ENCODE peak calls at places on chromosomes 3 and 15, in nine cellular contexts. R, D, Q, U, E, J, V, X and A are unnamed samples.

GRCh38 chr15:48800811-48801460 is 9.9 kb downstream of the CEP152 start:
- DNase-seq in R (no peak), D (no peak), Q (no peak), U (no peak), E (no peak), J (peak; percentile 43), V (peak; percentile 13), X (peak; percentile 24), A (peak; percentile 74)

GRCh38 chr3:42336103-42336502 is 70.1 kb upstream of the CCK start:
- DNase-seq in R (no peak), D (no peak), Q (no peak), U (no peak), E (no peak), J (no peak), V (no peak), X (no peak), A (no peak)

GRCh38 chr15:38084289-38084688 is 149.8 kb downstream of the TMCO5A start:
- DNase-seq in R (peak; percentile 28), D (no peak), Q (no peak), U (no peak), E (no peak), J (peak; percentile 48), V (peak; percentile 75), X (peak; percentile 62), A (peak; percentile 61)

GRCh38 chr3:101810023-101810415 is 31.0 kb downstream of the NXPE3 start:
- DNase-seq in R (no peak), D (no peak), Q (no peak), U (no peak), E (no peak), J (no peak), V (no peak), X (no peak), A (no peak)

GRCh38 chr15:69082041-69082502 is 67.6 kb downstream of the NOX5 start:
- DNase-seq in R (no peak), D (no peak), Q (no peak), U (peak; percentile 29), E (no peak), J (peak; percentile 83), V (no peak), X (no peak), A (peak; percentile 94)

GRCh38 chr3:50604110-50604621 is 7.4 kb downstream of the CISH start:
- DNase-seq in R (no peak), D (no peak), Q (no peak), U (no peak), E (no peak), J (no peak), V (no peak), X (no peak), A (no peak)

GRCh38 chr3:61078016-61078415 is 173.2 kb downstream of the FHIT start:
- DNase-seq in R (no peak), D (no peak), Q (no peak), U (no peak), E (no peak), J (no peak), V (no peak), X (no peak), A (no peak)

GRCh38 chr3:122975163-122975923 is 52.2 kb downstream of the SEMA5B start:
- DNase-seq in R (peak; percentile 10), D (no peak), Q (no peak), U (peak; percentile 86), E (peak; percentile 24), J (peak; percentile 55), V (no peak), X (peak; percentile 90), A (peak; percentile 57)

GRCh38 chr3:196287405-196288140 is at the start of gene PCYT1A:
- DNase-seq in R (peak; percentile 96), D (peak; percentile 95), Q (peak; percentile 73), U (peak; percentile 88), E (peak; percentile 92), J (peak; percentile 95), V (peak; percentile 95), X (peak; percentile 96), A (peak; percentile 95)

GRCh38 chr3:196280689-196281463 is 6.7 kb downstream of the PCYT1A start:
- DNase-seq in R (no peak), D (no peak), Q (no peak), U (no peak), E (no peak), J (no peak), V (peak; percentile 80), X (no peak), A (no peak)

GRCh38 chr3:196287066-196287404 is 491 bp downstream of the PCYT1A start:
- DNase-seq in R (no peak), D (no peak), Q (no peak), U (peak; percentile 18), E (no peak), J (no peak), V (peak; percentile 49), X (no peak), A (peak; percentile 36)

GRCh38 chr3:196284396-196284795 is 3.1 kb downstream of the PCYT1A start:
- DNase-seq in R (no peak), D (no peak), Q (no peak), U (no peak), E (no peak), J (peak; percentile 37), V (no peak), X (no peak), A (no peak)

DNA sequence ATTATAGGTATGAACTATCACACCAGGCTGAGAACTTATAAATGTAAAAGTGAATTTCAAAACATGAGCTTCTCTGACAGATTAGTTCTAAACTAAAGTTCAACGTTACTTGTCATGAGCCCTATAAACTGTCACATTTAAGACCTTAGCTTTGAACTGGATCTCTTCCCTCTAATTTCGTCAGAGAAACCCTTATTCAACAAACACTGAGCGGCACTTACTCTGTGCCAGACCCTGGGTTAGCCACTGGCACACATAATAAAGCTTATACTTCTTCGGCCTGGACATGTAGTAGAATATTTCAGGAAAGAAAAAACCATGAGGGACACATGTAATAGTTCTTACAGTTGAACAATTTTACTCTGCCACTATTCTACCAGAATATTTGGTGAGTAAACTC is 5.6 kb downstream of the PCYT1A start:
- DNase-seq in R (no peak), D (no peak), Q (no peak), U (no peak), E (no peak), J (no peak), V (no peak), X (no peak), A (no peak)
- H3K4me3 ChIP-seq in R (no peak overlapping the region), D (no peak overlapping the region), Q (no peak overlapping the region), U (no peak overlapping the region), E (no peak overlapping the region), J (no peak overlapping the region), V (no peak overlapping the region), X (no peak overlapping the region), A (no peak overlapping the region)

DNA sequence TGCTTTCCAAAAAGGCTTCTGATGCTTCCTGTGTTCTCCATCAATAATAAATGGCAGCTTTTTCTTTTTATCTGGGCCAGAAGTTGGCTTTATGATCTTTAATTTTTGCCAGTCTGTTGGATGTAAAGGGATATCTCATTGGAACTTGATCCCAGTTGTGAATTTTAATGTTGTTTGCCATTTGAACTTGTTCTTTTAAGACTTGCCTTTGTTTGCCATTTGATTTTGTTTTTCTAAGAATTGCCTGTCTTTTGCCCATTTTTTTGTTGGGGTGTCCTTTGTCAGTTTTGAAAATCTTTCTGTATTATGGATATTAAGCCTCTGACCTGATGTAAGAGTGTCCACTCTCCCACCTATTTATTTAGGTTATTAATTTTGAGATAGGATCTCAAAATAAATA is 9.8 kb downstream of the FXR1 start:
- DNase-seq in R (no peak), D (no peak), Q (no peak), U (no peak), E (no peak), J (no peak), V (no peak), X (no peak), A (no peak)
- TF ChIP-seq CTCF in R (no peak), D (no peak), Q (no peak), U (no peak), E (no peak), J (no peak), V (no peak), X (no peak), A (no peak)

GRCh38 chr15:77143191-77143590 is 72.3 kb upstream of the TSPAN3 start:
- DNase-seq in R (no peak), D (no peak), Q (no peak), U (no peak), E (no peak), J (no peak), V (no peak), X (no peak), A (no peak)

GRCh38 chr15:77145370-77145769 is 74.5 kb upstream of the TSPAN3 start:
- DNase-seq in R (no peak), D (no peak), Q (no peak), U (no peak), E (no peak), J (no peak), V (no peak), X (no peak), A (no peak)

GRCh38 chr15:77143606-77144005 is 72.7 kb upstream of the TSPAN3 start:
- DNase-seq in R (no peak), D (no peak), Q (no peak), U (no peak), E (no peak), J (peak; percentile 33), V (no peak), X (no peak), A (peak; percentile 43)

GRCh38 chr15:77144028-77144427 is 73.1 kb upstream of the TSPAN3 start:
- DNase-seq in R (no peak), D (no peak), Q (no peak), U (no peak), E (no peak), J (peak; percentile 59), V (no peak), X (no peak), A (peak; percentile 78)

GRCh38 chr15:77144492-77145070 is 73.7 kb upstream of the TSPAN3 start:
- DNase-seq in R (no peak), D (no peak), Q (no peak), U (no peak), E (no peak), J (peak; percentile 97), V (no peak), X (no peak), A (peak; percentile 98)
- H3K4me3 ChIP-seq in R (no peak overlapping the region), D (no peak overlapping the region), Q (no peak overlapping the region), U (no peak overlapping the region), E (no peak overlapping the region), J (no peak overlapping the region), V (no peak overlapping the region), X (no peak overlapping the region), A (no peak overlapping the region)

GRCh38 chr15:31098491-31098917 is 3.0 kb downstream of the TRPM1 start:
- DNase-seq in R (no peak), D (no peak), Q (no peak), U (no peak), E (no peak), J (no peak), V (no peak), X (no peak), A (no peak)

GRCh38 chr15:31100738-31101137 is 787 bp downstream of the TRPM1 start:
- DNase-seq in R (no peak), D (no peak), Q (no peak), U (no peak), E (no peak), J (no peak), V (no peak), X (no peak), A (no peak)

GRCh38 chr15:31096563-31096962 is 5.0 kb downstream of the TRPM1 start:
- DNase-seq in R (no peak), D (no peak), Q (no peak), U (no peak), E (no peak), J (no peak), V (no peak), X (no peak), A (no peak)

GRCh38 chr15:31101262-31102048 is at the start of gene TRPM1:
- DNase-seq in R (no peak), D (no peak), Q (no peak), U (no peak), E (no peak), J (no peak), V (no peak), X (no peak), A (no peak)

GRCh38 chr15:31098953-31099740 is 2.4 kb downstream of the TRPM1 start:
- DNase-seq in R (no peak), D (no peak), Q (no peak), U (no peak), E (no peak), J (no peak), V (no peak), X (peak; percentile 31), A (no peak)
- TF ChIP-seq CTCF in R (no peak), D (no peak), Q (no peak), U (no peak), E (no peak), J (no peak), V (no peak), X (no peak), A (no peak)